ENCODE peak calls at places on chromosomes 7 and 10, in five cellular contexts. A is cardiac muscle cell, G is right lobe of liver, D is PC-9, Y is upper lobe of right lung. C is an unnamed sample.
A peak's percentile ranks its signal among the peaks of the same experiment; 100 is the strongest.

GRCh38 chr7:18890885-18891621 is 226.4 kb downstream of the TWIST1 start:
- DNase-seq in A (no peak), G (no peak), D (no peak), Y (no peak), C (no peak)

GRCh38 chr7:133688483-133689239 is 435.8 kb downstream of the EXOC4 start:
- DNase-seq in A (no peak), G (no peak), D (peak; percentile 36), Y (no peak), C (no peak)

GRCh38 chr10:70619271-70620019 is 16.9 kb upstream of the PRF1 start:
- DNase-seq in A (no peak), G (no peak), D (peak; percentile 37), Y (no peak), C (no peak)

GRCh38 chr7:136807598-136807997 is 60.9 kb upstream of the CHRM2 start:
- DNase-seq in A (peak; percentile 30), G (no peak), D (no peak), Y (no peak), C (no peak)

GRCh38 chr7:30936650-30937245 is 25.1 kb downstream of the AQP1 start:
- DNase-seq in A (no peak), G (no peak), D (no peak), Y (no peak), C (peak; percentile 40)

GRCh38 chr7:38169862-38170261 is 8.2 kb upstream of the STARD3NL start:
- DNase-seq in A (no peak), G (no peak), D (peak; percentile 77), Y (no peak), C (peak; percentile 85)

GRCh38 chr10:124145109-124145860 is 51.9 kb upstream of the CHST15 start:
- DNase-seq in A (no peak), G (peak; percentile 77), D (peak; percentile 65), Y (peak; percentile 73), C (peak; percentile 86)

GRCh38 chr10:30062090-30062489 is 2.7 kb upstream of the JCAD start:
- DNase-seq in A (no peak), G (no peak), D (no peak), Y (no peak), C (no peak)

GRCh38 chr10:97013983-97014382 is 171.8 kb downstream of the SLIT1 start:
- DNase-seq in A (no peak), G (no peak), D (no peak), Y (no peak), C (peak; percentile 37)

GRCh38 chr7:13062596-13062995 is 375.2 kb downstream of the ARL4A start:
- DNase-seq in A (no peak), G (no peak), D (no peak), Y (no peak), C (no peak)

GRCh38 chr7:31373337-31374289 is 33.1 kb upstream of the NEUROD6 start:
- DNase-seq in A (peak; percentile 66), G (no peak), D (no peak), Y (no peak), C (no peak)

GRCh38 chr10:49243139-49243538 is 54.9 kb upstream of the TMEM273 start:
- DNase-seq in A (no peak), G (no peak), D (no peak), Y (no peak), C (no peak)

GRCh38 chr10:49240946-49241345 is 52.8 kb upstream of the TMEM273 start:
- DNase-seq in A (no peak), G (no peak), D (no peak), Y (no peak), C (no peak)

GRCh38 chr10:49243610-49244283 is 55.2 kb upstream of the C10orf71 start:
- DNase-seq in A (no peak), G (no peak), D (no peak), Y (no peak), C (no peak)

GRCh38 chr10:49241365-49241764 is 53.2 kb upstream of the TMEM273 start:
- DNase-seq in A (no peak), G (no peak), D (no peak), Y (no peak), C (no peak)

DNA sequence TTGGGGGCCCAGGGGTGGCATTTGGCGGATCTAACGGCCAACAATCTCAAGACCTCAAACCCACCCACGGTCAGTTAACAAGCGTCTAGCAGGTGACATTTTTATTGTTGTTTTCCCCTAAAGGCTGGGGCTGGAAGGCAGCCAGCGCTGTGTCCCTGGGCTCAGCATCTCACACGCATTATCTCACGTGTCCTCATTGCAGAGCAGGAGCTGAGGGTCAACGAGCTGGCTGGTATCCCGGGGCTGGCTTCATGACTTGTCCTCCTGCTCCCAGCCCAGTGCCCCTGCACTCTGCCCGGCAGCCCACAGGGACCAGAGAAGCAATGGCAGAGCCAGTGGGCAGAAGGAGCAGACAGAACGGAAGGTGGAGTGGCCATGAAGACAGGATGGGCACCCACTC is 54.4 kb upstream of the TMEM273 start:
- DNase-seq in A (no peak), G (peak; percentile 85), D (no peak), Y (no peak), C (peak; percentile 78)
- H3K4me3 ChIP-seq in A (no peak overlapping the region), G (no peak overlapping the region), D (no peak overlapping the region), Y (no peak overlapping the region), C (no peak overlapping the region)

GRCh38 chr10:44858017-44858371 is 53.1 kb upstream of the TMEM72 start:
- DNase-seq in A (no peak), G (no peak), D (no peak), Y (no peak), C (no peak)
- TF ChIP-seq CTCF in A (no peak), G (no peak), D (no peak), Y (peak; percentile 4), C (no peak)

GRCh38 chr7:55075464-55075971 is 56.7 kb downstream of the EGFR start:
- DNase-seq in A (no peak), G (peak; percentile 78), D (no peak), Y (no peak), C (peak; percentile 86)
- H3K4me1 ChIP-seq in A (no peaks in the 10 kb centered on the region), G (no peaks in the 10 kb centered on the region), D (peaks cover 45% of the 10 kb centered on the region), Y (peaks cover 47% of the 10 kb centered on the region), C (peaks cover 18% of the 10 kb centered on the region)

DNA sequence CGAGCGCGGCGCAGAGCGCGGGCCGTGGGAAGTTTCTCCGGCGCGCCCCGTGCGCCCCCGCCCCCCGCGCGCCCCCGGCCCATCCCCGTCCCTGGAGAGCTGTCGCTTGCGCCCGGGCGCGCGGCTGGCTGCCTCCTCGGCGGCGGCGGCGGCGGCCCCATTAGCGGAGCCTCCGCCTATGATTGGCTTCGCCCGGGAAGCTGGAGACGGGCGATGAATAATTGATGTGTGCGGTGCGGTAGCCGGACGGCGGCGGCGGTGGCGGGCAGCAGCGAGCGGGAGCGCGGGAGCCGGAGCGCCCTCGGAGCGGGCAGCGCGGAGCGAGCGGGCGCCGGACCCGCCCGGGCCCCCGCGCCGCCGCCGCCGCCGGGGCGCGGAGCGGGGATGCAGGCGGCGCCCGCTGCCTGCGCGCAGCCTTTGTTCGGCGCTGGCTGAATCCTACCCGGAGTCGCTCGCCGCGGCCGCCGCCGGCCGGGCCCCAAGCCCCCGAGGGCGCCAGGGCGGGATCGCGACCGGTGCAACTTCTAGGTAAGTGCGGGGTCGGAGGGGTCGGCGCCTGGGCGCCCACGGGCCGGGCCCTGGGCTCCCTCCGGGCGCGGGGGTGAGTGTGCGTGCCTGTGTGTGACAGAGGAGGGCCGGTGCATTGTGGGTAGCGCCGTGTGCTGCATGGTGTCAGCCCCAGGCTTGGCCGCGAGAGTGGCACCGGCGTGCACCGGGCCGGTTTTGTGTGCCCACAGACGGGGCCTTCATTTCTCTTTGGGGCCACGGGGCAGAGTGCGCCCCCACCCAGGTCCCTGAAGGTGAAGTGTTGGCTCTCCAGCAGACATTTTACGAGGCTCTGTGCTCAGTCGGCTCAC is 103.8 kb upstream of the PPIF start:
- DNase-seq in A (peak; percentile 77), G (no peak), D (no peak), Y (peak; percentile 77), C (peak; percentile 86)
- H3K4me3 ChIP-seq in A (peak overlapping the region; percentile 51), G (peak overlapping the region; percentile 47), D (no peak overlapping the region), Y (peak overlapping the region; percentile 58), C (no peak overlapping the region)

GRCh38 chr7:90551036-90551435 is 45.1 kb upstream of the CDK14 start:
- DNase-seq in A (no peak), G (no peak), D (no peak), Y (no peak), C (no peak)

GRCh38 chr7:90552521-90552920 is 43.6 kb upstream of the CDK14 start:
- DNase-seq in A (no peak), G (no peak), D (no peak), Y (no peak), C (no peak)
- TF ChIP-seq CTCF in A (peak; percentile 29), G (peak; percentile 38), D (no peak), Y (peak; percentile 37), C (no peak)